ENCODE peak calls at places on chromosomes 13 and 19, in eight cellular contexts. Q is thyroid gland, G is Peyer's patch, R is HCT116, E is transverse colon, L is suprapubic skin, I is uterus, F is H1. X is an unnamed sample. For H3K27me3, the result is how much of the 10 kb centered on the place peaks cover.

GRCh38 chr13:67231481-67231940 is 1.4 kb upstream of the PCDH9 start:
- DNase-seq in Q (no peak), G (no peak), R (no peak), E (no peak), L (no peak), I (no peak), F (no peak), X (no peak)

GRCh38 chr13:100209857-100210580 is 121.1 kb downstream of the PCCA start:
- DNase-seq in Q (no peak), G (no peak), R (peak), E (no peak), L (no peak), I (no peak), F (no peak), X (no peak)

GRCh38 chr19:6015841-6016545 is 38.1 kb upstream of the RANBP3 start:
- DNase-seq in Q (no peak), G (no peak), R (no peak), E (no peak), L (no peak), I (no peak), F (no peak), X (no peak)

GRCh38 chr13:113539822-113540221 is 44.7 kb upstream of the TFDP1 start:
- DNase-seq in Q (no peak), G (no peak), R (no peak), E (no peak), L (no peak), I (peak), F (no peak), X (no peak)

GRCh38 chr19:50415661-50416033 is 3.1 kb upstream of the SPIB start:
- DNase-seq in Q (no peak), G (peak), R (no peak), E (peak), L (no peak), I (no peak), F (no peak), X (no peak)

GRCh38 chr13:33487575-33488243 is 202.2 kb upstream of the STARD13 start:
- DNase-seq in Q (no peak), G (no peak), R (no peak), E (no peak), L (no peak), I (peak), F (no peak), X (no peak)

GRCh38 chr13:53250977-53251376 is 222.4 kb downstream of the OLFM4 start:
- DNase-seq in Q (no peak), G (no peak), R (no peak), E (no peak), L (no peak), I (no peak), F (no peak), X (no peak)

GRCh38 chr13:30340367-30341184 is 33.2 kb upstream of the KATNAL1 start:
- DNase-seq in Q (peak), G (no peak), R (peak), E (peak), L (no peak), I (peak), F (no peak), X (peak)

GRCh38 chr13:98143157-98143553 is 261 bp downstream of the FARP1 start:
- DNase-seq in Q (peak), G (no peak), R (no peak), E (no peak), L (no peak), I (peak), F (no peak), X (no peak)

GRCh38 chr19:36449059-36449670 is 30.7 kb upstream of the ZFP82 start:
- DNase-seq in Q (no peak), G (no peak), R (no peak), E (no peak), L (no peak), I (no peak), F (no peak), X (no peak)

GRCh38 chr13:24627864-24628418 is 52.3 kb upstream of the ATP12A start:
- DNase-seq in Q (no peak), G (no peak), R (no peak), E (no peak), L (no peak), I (no peak), F (no peak), X (no peak)

GRCh38 chr19:39409886-39410619 is 2.4 kb upstream of the PLEKHG2 start:
- DNase-seq in Q (peak), G (peak), R (peak), E (peak), L (peak), I (peak), F (no peak), X (no peak)
- TF ChIP-seq POLR2A in Q (no peak), G (peak), R (peak), E (peak), L (peak), I (peak), F (peak), X (no peak)

GRCh38 chr19:13758795-13759194 is 5.5 kb upstream of the MRI1 start:
- DNase-seq in Q (no peak), G (no peak), R (no peak), E (no peak), L (no peak), I (no peak), F (no peak), X (no peak)

GRCh38 chr19:13764101-13764807 is at the start of gene MRI1:
- DNase-seq in Q (peak), G (peak), R (no peak), E (peak), L (peak), I (peak), F (no peak), X (no peak)

GRCh38 chr19:13763300-13763699 is 1.0 kb upstream of the MRI1 start:
- DNase-seq in Q (no peak), G (no peak), R (no peak), E (no peak), L (no peak), I (no peak), F (no peak), X (no peak)

GRCh38 chr19:13762635-13763235 is 1.6 kb upstream of the MRI1 start:
- DNase-seq in Q (no peak), G (no peak), R (no peak), E (no peak), L (no peak), I (no peak), F (no peak), X (no peak)

DNA sequence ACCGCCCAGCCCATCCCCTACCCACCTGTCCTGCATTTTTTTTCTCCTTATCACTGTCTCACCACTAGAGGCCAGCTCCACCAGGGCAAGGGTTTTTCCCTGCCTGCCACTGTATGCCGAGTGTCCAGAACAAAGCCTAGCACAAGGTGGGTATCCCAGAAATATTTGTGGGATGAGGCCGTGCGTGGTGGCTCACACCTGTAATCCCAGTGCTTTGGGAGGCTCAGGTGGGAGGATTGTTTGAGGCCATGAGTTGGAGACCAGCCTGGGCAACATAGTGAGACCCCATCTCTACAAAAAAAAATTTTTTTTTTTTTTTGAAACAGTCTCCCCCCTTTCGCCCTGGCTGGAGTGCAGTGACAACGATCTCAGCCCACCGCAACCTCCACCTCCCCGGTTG is 2.9 kb upstream of the MRI1 start:
- DNase-seq in Q (no peak), G (no peak), R (no peak), E (no peak), L (no peak), I (no peak), F (no peak), X (no peak)
- TF ChIP-seq CTCF in Q (no peak), G (no peak), R (peak), E (no peak), L (no peak), I (no peak), F (no peak), X (no peak)

GRCh38 chr13:111555906-111556305 is 235.5 kb downstream of the TEX29 start:
- DNase-seq in Q (no peak), G (no peak), R (no peak), E (no peak), L (no peak), I (no peak), F (no peak), X (no peak)

GRCh38 chr13:111554539-111555267 is 234.3 kb downstream of the TEX29 start:
- DNase-seq in Q (no peak), G (no peak), R (no peak), E (no peak), L (peak), I (no peak), F (no peak), X (no peak)

GRCh38 chr13:111551421-111551820 is 231.0 kb downstream of the TEX29 start:
- DNase-seq in Q (no peak), G (no peak), R (no peak), E (no peak), L (no peak), I (no peak), F (no peak), X (no peak)

GRCh38 chr13:111555268-111555633 is 234.8 kb downstream of the TEX29 start:
- DNase-seq in Q (no peak), G (no peak), R (no peak), E (no peak), L (no peak), I (no peak), F (no peak), X (no peak)

DNA sequence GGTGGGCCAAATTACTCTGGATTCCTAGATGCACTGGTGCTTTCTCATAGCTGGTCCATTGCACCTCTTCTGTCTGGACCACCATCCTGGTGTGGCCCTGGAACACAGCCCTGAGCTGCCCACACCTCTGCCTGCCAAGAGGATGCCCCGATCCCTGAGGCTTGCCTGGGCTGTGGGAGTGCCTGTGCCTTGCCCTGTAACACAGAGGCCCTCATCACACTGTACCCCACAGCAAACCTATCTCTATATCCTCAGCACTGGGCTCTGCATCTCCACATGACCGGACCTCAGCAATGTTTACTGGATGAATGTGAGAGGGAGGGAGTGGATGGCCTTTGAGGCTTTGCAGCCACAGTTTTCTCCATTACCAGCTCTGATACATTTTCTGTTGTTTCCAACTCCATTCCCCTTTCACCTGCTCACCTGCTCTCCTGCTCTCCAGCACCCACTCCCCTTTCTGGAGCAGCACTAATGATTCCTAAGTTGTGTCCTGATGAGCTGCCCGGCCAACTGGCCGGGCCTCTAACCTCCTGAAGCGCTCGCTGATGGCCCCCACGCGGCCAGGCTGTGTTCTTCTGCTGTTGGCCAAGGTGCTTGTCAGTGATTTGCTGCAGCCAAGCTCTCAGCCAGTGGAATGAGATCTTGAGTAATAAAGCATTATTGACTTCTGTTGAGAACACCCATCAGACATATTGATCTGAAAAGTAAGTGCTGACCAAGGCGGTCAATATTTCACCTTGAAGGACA is 232.6 kb downstream of the TEX29 start:
- DNase-seq in Q (no peak), G (no peak), R (no peak), E (no peak), L (peak), I (no peak), F (no peak), X (no peak)
- H3K27me3 ChIP-seq in Q (under half), G (under half), R (under half), E (under half), L (under half), I (under half), F (under half), X (under half)

GRCh38 chr19:42199440-42200115 is 17.9 kb downstream of the DEDD2 start:
- DNase-seq in Q (no peak), G (peak), R (no peak), E (peak), L (no peak), I (no peak), F (no peak), X (no peak)
- TF ChIP-seq POLR2A in Q (no peak), G (no peak), R (no peak), E (no peak), L (no peak), I (no peak), F (no peak), X (no peak)

DNA sequence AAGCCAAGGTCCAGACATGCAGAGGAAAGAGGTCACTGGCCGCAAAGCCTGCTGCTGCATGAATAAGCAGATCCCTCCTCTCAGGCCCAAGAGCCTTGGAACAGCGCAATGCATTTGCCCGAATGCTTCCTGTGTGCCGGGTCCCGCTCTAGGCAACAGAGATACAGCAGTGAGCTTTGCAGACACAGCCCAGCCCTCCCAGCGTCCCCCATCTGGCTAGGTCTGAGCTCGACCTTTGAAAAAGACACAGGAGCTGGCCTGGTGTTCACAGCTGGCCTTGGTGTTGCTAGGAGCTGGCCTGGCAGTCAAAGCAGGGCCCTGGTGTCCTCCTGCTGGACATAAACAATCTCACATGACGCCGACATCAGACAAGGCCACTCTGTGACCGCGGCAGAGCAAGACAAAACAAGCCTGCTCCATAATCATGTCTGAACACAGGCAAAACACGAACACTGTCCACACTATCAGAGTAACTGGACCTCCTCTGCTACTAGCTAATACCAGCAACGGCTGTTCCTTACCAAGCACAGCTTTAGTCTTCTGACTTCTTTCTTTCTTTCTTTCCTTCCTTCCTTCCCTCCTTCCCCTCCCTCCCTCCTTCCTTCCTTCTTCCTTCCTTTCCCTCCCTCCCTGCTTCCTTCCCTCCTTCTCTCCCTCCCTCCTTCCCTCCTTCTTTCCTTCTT is 5.7 kb upstream of the PEX11G start:
- DNase-seq in Q (no peak), G (no peak), R (no peak), E (no peak), L (no peak), I (no peak), F (no peak), X (no peak)
- TF ChIP-seq CTCF in Q (no peak), G (no peak), R (no peak), E (no peak), L (no peak), I (no peak), F (no peak), X (no peak)